ENCODE peak calls at places on chromosomes 3 and 15, in seven cellular contexts. P is gastrocnemius medialis; V is sigmoid colon; N is CD8-positive, alpha-beta T cell; C is PC-9; A is GM20000; L is epithelial cell of esophagus. D is an unnamed sample.

GRCh38 chr3:30458376-30458775 is 148.0 kb upstream of the TGFBR2 start:
- DNase-seq in L (no peak), V (no peak), C (no peak), P (no peak), A (no peak), N (no peak), D (no peak)

GRCh38 chr3:32882603-32883025 is 64.8 kb downstream of the TRIM71 start:
- DNase-seq in P (no peak), V (no peak), C (no peak), A (peak; percentile 52), L (no peak), N (no peak), D (no peak)

GRCh38 chr3:26963356-26963742 is 340.8 kb downstream of the LRRC3B start:
- DNase-seq in L (no peak), V (no peak), C (no peak), A (no peak), P (no peak), N (no peak), D (no peak)

GRCh38 chr3:143414571-143415253 is 295.1 kb downstream of the CHST2 start:
- DNase-seq in N (no peak), A (no peak), V (no peak), P (no peak), C (no peak), L (no peak), D (no peak)

GRCh38 chr15:69344238-69344637 is 45.5 kb downstream of the PAQR5 start:
- DNase-seq in A (no peak), P (no peak), N (no peak), L (no peak), C (no peak), V (no peak), D (no peak)

GRCh38 chr3:157499342-157499963 is 3.8 kb downstream of the VEPH1 start:
- DNase-seq in V (no peak), C (peak; percentile 96), L (peak; percentile 61), P (no peak), A (no peak), N (no peak), D (peak; percentile 31)

GRCh38 chr15:44584162-44584749 is 47.3 kb downstream of the EIF3J start:
- DNase-seq in N (peak; percentile 58), P (no peak), A (no peak), V (no peak), L (peak; percentile 65), C (peak; percentile 39), D (no peak)

GRCh38 chr3:161171639-161172552 is 49.2 kb upstream of the NMD3 start:
- DNase-seq in N (no peak), P (no peak), C (no peak), V (no peak), L (peak; percentile 15), A (no peak), D (no peak)

GRCh38 chr15:61890106-61890505 is 170.1 kb downstream of the VPS13C start:
- DNase-seq in L (peak; percentile 56), N (no peak), A (no peak), V (no peak), C (no peak), P (no peak), D (peak; percentile 39)

GRCh38 chr3:10757821-10758130 is 58.3 kb upstream of the SLC6A11 start:
- DNase-seq in V (no peak), N (no peak), L (peak; percentile 86), P (no peak), C (no peak), A (no peak), D (peak; percentile 97)

GRCh38 chr3:35215525-35216500 is 423.5 kb upstream of the ARPP21 start:
- DNase-seq in C (no peak), V (no peak), A (no peak), P (no peak), N (no peak), L (no peak), D (no peak)

GRCh38 chr3:197168063-197168462 is 130.3 kb downstream of the DLG1 start:
- DNase-seq in L (no peak), C (no peak), N (no peak), A (no peak), V (no peak), P (no peak), D (no peak)

GRCh38 chr3:181782306-181782924 is 70.7 kb downstream of the SOX2 start:
- DNase-seq in C (no peak), P (no peak), A (no peak), N (no peak), V (no peak), L (peak; percentile 61), D (peak; percentile 44)

GRCh38 chr3:65714138-65714537 is 324.6 kb downstream of the MAGI1 start:
- DNase-seq in P (no peak), N (no peak), C (no peak), L (no peak), V (no peak), A (no peak), D (no peak)

GRCh38 chr15:47870956-47871625 is 153.8 kb downstream of the SEMA6D start:
- DNase-seq in N (no peak), P (no peak), L (peak; percentile 40), C (no peak), V (no peak), A (no peak), D (peak; percentile 6)

DNA sequence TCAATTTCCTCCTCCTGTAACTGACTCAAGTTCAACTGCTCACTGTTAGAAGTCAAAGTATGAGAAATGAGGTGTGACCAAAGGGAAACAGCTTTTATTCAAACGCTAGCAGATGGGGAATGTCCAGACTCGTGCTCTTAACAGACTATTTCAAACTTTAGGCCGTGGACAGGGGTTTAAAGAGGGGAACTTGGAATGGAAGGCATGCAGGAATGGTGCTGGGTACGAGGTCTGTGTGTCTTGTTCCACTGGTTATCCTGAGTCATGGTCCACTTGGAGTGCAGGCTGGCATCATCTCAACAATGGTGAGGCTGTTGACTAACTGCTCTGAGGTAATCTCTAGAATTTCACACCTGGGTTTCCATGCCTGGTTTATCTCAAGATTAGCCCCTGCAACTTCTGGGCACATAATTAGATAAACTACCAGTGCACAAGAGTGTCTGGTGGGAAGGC is 22.9 kb upstream of the DNAAF4 start:
- DNase-seq in N (no peak), V (no peak), P (no peak), C (peak; percentile 44), A (no peak), L (peak; percentile 77), D (peak; percentile 54)
- TF ChIP-seq CTCF in N (no peak), V (no peak), P (no peak), C (no peak), A (no peak), L (no peak), D (no peak)

GRCh38 chr3:185824467-185825378 is at the start of gene IGF2BP2:
- DNase-seq in N (peak; percentile 38), C (peak; percentile 73), A (peak; percentile 87), V (peak; percentile 77), P (no peak), L (peak; percentile 89), D (no peak)
- TF ChIP-seq CTCF in N (no peak), C (no peak), A (no peak), V (no peak), P (no peak), L (no peak), D (peak; percentile 16)

DNA sequence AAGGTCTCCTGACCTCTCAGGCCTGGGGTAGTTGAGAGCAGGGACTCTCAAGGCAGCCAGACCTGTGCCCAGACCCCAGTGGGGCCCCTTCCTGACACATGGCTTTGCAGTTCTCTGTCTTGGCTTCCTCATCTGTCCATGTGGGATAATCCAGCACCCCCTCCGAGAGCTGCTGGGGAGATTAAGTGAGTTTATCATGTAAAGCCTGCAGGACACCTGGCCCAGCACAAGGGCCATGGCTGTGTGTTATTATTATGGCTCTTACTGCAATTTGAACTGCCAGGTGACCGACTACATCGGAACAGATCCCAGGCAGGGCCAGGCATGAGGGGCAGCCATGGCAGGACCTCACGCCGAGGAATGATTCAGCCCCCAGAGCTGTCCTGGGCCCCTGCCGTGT is 12.6 kb downstream of the DUSP7 start:
- DNase-seq in V (no peak), A (no peak), C (no peak), N (no peak), P (no peak), L (no peak), D (no peak)
- TF ChIP-seq CTCF in V (no peak), A (no peak), C (no peak), N (no peak), P (no peak), L (no peak), D (no peak)

GRCh38 chr3:61560452-61561373 is 658 bp upstream of the PTPRG start:
- DNase-seq in N (peak; percentile 13), A (peak; percentile 66), C (peak; percentile 71), V (peak; percentile 92), L (peak; percentile 82), P (peak; percentile 69), D (peak; percentile 63)
- TF ChIP-seq CTCF in N (no peak), A (no peak), C (no peak), V (no peak), L (no peak), P (peak; percentile 48), D (peak; percentile 29)

DNA sequence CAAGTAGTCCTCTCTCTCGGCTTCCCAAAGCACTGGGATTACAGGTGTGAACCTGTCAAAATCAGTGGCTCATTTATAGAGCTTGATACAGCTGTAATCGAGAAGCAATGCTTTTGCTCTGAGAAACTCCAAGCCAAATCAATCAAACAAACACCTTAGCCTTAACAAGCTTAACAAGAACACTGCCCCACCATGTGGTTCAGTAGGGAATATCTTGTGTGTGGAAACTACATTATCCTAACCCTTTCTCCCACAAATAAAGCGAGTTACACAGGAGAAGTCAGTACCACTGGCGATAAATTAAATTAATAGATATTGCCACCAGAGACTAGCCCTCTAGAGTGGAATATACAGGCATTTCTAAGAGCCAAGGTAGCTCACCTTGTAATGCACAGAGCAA is 13.9 kb downstream of the CDAN1 start:
- DNase-seq in A (no peak), P (no peak), V (no peak), C (no peak), L (peak; percentile 46), N (no peak), D (no peak)
- TF ChIP-seq CTCF in A (no peak), P (no peak), V (no peak), C (peak; percentile 43), L (peak; percentile 39), N (no peak), D (peak; percentile 51)

DNA sequence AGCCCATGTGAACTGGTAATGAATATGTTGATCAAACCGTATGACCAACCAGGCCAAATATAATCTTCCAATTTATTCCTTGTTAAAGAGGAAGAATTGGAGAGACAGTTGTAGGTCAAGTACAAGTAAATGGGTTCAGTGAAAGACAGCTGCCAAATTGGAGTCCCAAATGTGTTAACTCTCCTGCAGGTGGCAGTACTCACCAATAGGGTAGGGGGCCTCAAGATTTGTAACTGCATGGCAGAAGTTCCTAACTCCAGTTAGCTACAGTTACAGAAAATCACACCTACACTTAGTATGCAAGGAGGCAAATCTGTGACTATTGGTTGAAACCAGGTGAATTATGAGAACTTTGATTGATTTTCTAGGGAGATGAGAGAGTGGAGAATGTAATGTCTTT is 278.0 kb downstream of the ZBBX start:
- DNase-seq in V (no peak), C (no peak), P (no peak), N (no peak), A (no peak), L (no peak), D (no peak)
- TF ChIP-seq CTCF in V (no peak), C (peak; percentile 17), P (peak; percentile 15), N (no peak), A (no peak), L (no peak), D (peak; percentile 28)

GRCh38 chr3:2166552-2166951 is 67.9 kb downstream of the CNTN4 start:
- DNase-seq in C (no peak), P (no peak), N (no peak), L (peak; percentile 1), A (no peak), V (no peak), D (no peak)
- TF ChIP-seq CTCF in C (no peak), P (no peak), N (no peak), L (no peak), A (no peak), V (no peak), D (peak; percentile 43)

D was measured in foreskin keratinocyte.